ENCODE peak calls at places on chromosomes 16 and 17, in seven cellular contexts. I, E, N, H, S, T and X are unnamed samples.

GRCh38 chr17:50264263-50265113 is 9.8 kb upstream of the TMEM92 start:
- DNase-seq in E (no peak), I (no peak), S (peak), T (no peak), H (no peak), N (no peak), X (no peak)

GRCh38 chr16:46427340-46428107 is 193.7 kb downstream of the SHCBP1 start:
- DNase-seq in I (no peak), E (no peak), T (no peak), H (no peak), N (no peak), S (no peak), X (no peak)

GRCh38 chr16:74252329-74252728 is 44.3 kb upstream of the PSMD7 start:
- DNase-seq in I (no peak), E (no peak), S (no peak), N (no peak), T (no peak), H (no peak), X (no peak)

GRCh38 chr17:80710716-80711115 is 166.1 kb downstream of the RPTOR start:
- DNase-seq in N (no peak), H (no peak), S (no peak), T (no peak), E (no peak), I (no peak), X (no peak)

GRCh38 chr16:65229191-65229662 is 107.4 kb upstream of the CDH11 start:
- DNase-seq in S (no peak), N (no peak), E (no peak), H (no peak), I (no peak), T (no peak), X (no peak)

GRCh38 chr17:4934173-4934979 is 2.3 kb downstream of the GP1BA start:
- DNase-seq in H (no peak), N (no peak), I (peak), E (no peak), S (peak), T (no peak), X (peak)

GRCh38 chr16:8634991-8635736 is 13.7 kb downstream of the METTL22 start:
- DNase-seq in H (no peak), I (peak), T (no peak), N (no peak), E (no peak), S (peak), X (peak)

GRCh38 chr17:34542700-34543336 is 36.6 kb upstream of the TMEM132E start:
- DNase-seq in I (peak), S (no peak), T (no peak), E (peak), N (no peak), H (no peak), X (peak)

GRCh38 chr16:68408967-68409366 is 39.3 kb downstream of the SMPD3 start:
- DNase-seq in I (no peak), S (no peak), T (no peak), N (no peak), H (no peak), E (no peak), X (no peak)

GRCh38 chr17:67481808-67482207 is 104.7 kb downstream of the PITPNC1 start:
- DNase-seq in I (no peak), N (no peak), T (no peak), S (no peak), H (no peak), E (no peak), X (no peak)

GRCh38 chr16:1413684-1414531 is 596 bp downstream of the UNKL start:
- DNase-seq in T (no peak), H (no peak), N (no peak), I (peak), E (peak), S (peak), X (peak)

GRCh38 chr16:73066927-73067670 is 19.2 kb upstream of the ZFHX3 start:
- DNase-seq in T (no peak), S (no peak), N (no peak), E (no peak), H (no peak), I (no peak), X (no peak)

GRCh38 chr16:30065943-30066881 is 652 bp downstream of the ALDOA start:
- DNase-seq in I (no peak), H (no peak), S (peak), N (no peak), T (no peak), E (no peak), X (no peak)

GRCh38 chr16:17520567-17520966 is 49.8 kb upstream of the XYLT1 start:
- DNase-seq in S (peak), T (no peak), H (no peak), I (no peak), E (no peak), N (no peak), X (no peak)

GRCh38 chr17:57329380-57330214 is 73.3 kb downstream of the MSI2 start:
- DNase-seq in T (no peak), H (no peak), I (no peak), S (no peak), N (no peak), E (no peak), X (no peak)

GRCh38 chr16:72910875-72911274 is 137.1 kb downstream of the ZFHX3 start:
- DNase-seq in S (no peak), E (no peak), N (no peak), H (no peak), I (no peak), T (no peak), X (peak)

GRCh38 chr17:3826191-3826590 is 19.9 kb downstream of the NCBP3 start:
- DNase-seq in N (no peak), S (no peak), I (no peak), T (no peak), E (no peak), H (no peak), X (no peak)

GRCh38 chr17:79420318-79421243 is 190.3 kb downstream of the RBFOX3 start:
- DNase-seq in N (no peak), T (no peak), E (peak), I (peak), H (no peak), S (peak), X (no peak)

GRCh38 chr17:57603978-57604377 is 141.1 kb downstream of the CCDC182 start:
- DNase-seq in H (no peak), S (no peak), I (no peak), N (no peak), T (no peak), E (peak), X (no peak)

GRCh38 chr17:61240851-61241468 is 158.7 kb upstream of the TBX2 start:
- DNase-seq in S (no peak), N (no peak), I (no peak), E (no peak), H (no peak), T (no peak), X (no peak)

GRCh38 chr16:10577305-10578202 is 2.8 kb downstream of the EMP2 start:
- DNase-seq in S (peak), T (no peak), I (no peak), E (no peak), H (no peak), N (no peak), X (no peak)

GRCh38 chr17:67018429-67019125 is 25.8 kb upstream of the CACNG1 start:
- DNase-seq in I (no peak), S (no peak), H (no peak), N (no peak), T (no peak), E (no peak), X (no peak)

GRCh38 chr16:25608002-25608401 is 83.8 kb upstream of the HS3ST4 start:
- DNase-seq in S (no peak), H (no peak), E (no peak), T (no peak), N (no peak), I (no peak), X (no peak)

GRCh38 chr17:77352441-77352840 is 211.7 kb downstream of the SEC14L1 start:
- DNase-seq in E (no peak), S (no peak), T (no peak), H (no peak), N (no peak), I (no peak), X (no peak)

GRCh38 chr17:59406808-59407381 is 75.4 kb downstream of the YPEL2 start:
- DNase-seq in N (no peak), I (no peak), H (no peak), E (no peak), S (peak), T (no peak), X (peak)